ENCODE peak calls at places on chromosomes 11 and 22, in four cellular contexts. One of them, this sample, is unnamed.

GRCh38 chr11:134576721-134577171 is 164.7 kb upstream of the B3GAT1 start:
- DNase-seq in WTC11: no peak
- DNase-seq in GM12878: no peak
- DNase-seq in K562: no peak
- DNase-seq in this sample: no peak

GRCh38 chr22:47165338-47165931 is 403.0 kb downstream of the TBC1D22A start:
- DNase-seq in WTC11: peak; percentile 8
- DNase-seq in GM12878: no peak
- DNase-seq in K562: no peak
- DNase-seq in this sample: no peak

GRCh38 chr22:43006753-43007152 is 8.2 kb downstream of the PACSIN2 start:
- DNase-seq in WTC11: no peak
- DNase-seq in GM12878: no peak
- DNase-seq in K562: no peak
- DNase-seq in this sample: no peak

GRCh38 chr22:30948930-30949342 is 19.6 kb downstream of the MORC2 start:
- DNase-seq in WTC11: no peak
- DNase-seq in GM12878: no peak
- DNase-seq in K562: no peak
- DNase-seq in this sample: no peak

GRCh38 chr22:22210375-22210774 is 34.2 kb upstream of the VPREB1 start:
- DNase-seq in WTC11: no peak
- DNase-seq in GM12878: no peak
- DNase-seq in K562: no peak
- DNase-seq in this sample: no peak

GRCh38 chr11:74206746-74207145 is 35.7 kb downstream of the PPME1 start:
- DNase-seq in WTC11: no peak
- DNase-seq in GM12878: no peak
- DNase-seq in K562: no peak
- DNase-seq in this sample: no peak

GRCh38 chr22:22091400-22091878 is 108.9 kb upstream of the TOP3B start:
- DNase-seq in WTC11: no peak
- DNase-seq in GM12878: no peak
- DNase-seq in K562: no peak
- DNase-seq in this sample: no peak

GRCh38 chr11:111586305-111586915 is 15.8 kb upstream of the SIK2 start:
- DNase-seq in WTC11: no peak
- DNase-seq in GM12878: no peak
- DNase-seq in K562: peak; percentile 25
- DNase-seq in this sample: peak; percentile 51

GRCh38 chr11:46669606-46670243 is 30.7 kb downstream of the ARHGAP1 start:
- DNase-seq in WTC11: no peak
- DNase-seq in GM12878: no peak
- DNase-seq in K562: no peak
- DNase-seq in this sample: peak; percentile 23

GRCh38 chr22:26027341-26027740 is 141.9 kb upstream of the SEZ6L start:
- DNase-seq in WTC11: no peak
- DNase-seq in GM12878: no peak
- DNase-seq in K562: no peak
- DNase-seq in this sample: no peak

GRCh38 chr11:94674005-94674491 is 94.1 kb upstream of the AMOTL1 start:
- DNase-seq in WTC11: no peak
- DNase-seq in GM12878: no peak
- DNase-seq in K562: no peak
- DNase-seq in this sample: no peak

GRCh38 chr11:11513438-11513837 is 108.4 kb downstream of the GALNT18 start:
- DNase-seq in WTC11: no peak
- DNase-seq in GM12878: no peak
- DNase-seq in K562: no peak
- DNase-seq in this sample: no peak
- TF ChIP-seq TCF7 in WTC11: no peak
- TF ChIP-seq TCF7 in GM12878: no peak
- TF ChIP-seq TCF7 in K562: no peak
- TF ChIP-seq TCF7 in this sample: no peak

DNA sequence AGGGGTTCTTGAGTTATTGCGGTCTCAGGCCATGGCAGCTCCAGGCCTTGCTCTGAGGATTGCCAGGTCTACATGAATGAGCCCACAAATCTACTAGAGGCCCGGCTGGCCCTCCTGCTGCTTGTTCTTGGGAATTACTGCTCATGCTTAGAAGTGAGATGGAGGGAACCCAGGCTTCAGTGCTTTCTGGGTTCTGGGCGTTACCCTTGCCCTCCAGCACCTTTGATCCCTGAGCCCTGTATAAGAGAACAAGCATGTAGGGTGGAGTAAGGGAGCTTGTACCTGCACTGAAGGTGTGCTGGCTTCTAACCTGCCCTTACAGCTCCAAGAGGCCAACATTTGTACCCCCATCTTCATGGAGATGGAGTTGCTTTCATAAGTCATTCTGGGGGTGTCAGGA is 4.0 kb downstream of the NAA40 start:
- DNase-seq in WTC11: no peak
- DNase-seq in GM12878: no peak
- DNase-seq in K562: no peak
- DNase-seq in this sample: no peak
- TF ChIP-seq MAX in WTC11: no peak
- TF ChIP-seq MAX in GM12878: no peak
- TF ChIP-seq MAX in K562: no peak
- TF ChIP-seq MAX in this sample: no peak

DNA sequence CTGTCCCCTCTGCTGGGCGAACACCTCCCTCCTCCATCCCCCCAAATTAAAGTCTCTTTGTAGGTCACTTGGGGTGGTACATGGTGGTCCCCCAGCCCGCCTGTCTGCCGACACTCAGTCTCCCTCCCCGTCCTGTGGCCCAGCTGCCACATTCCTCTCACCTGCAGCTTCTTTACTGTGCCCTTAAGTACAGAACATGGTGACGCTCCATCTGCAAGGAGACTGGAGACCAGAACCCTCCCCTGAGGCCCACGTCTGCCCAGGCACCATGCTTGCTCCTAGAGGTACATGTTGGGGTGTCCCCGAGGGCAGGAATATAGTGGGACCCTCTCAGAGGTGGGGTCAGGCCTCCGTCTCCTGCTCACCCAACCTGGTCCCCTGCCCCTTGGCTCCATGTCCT is 5.6 kb upstream of the EHD1 start:
- DNase-seq in WTC11: no peak
- DNase-seq in GM12878: no peak
- DNase-seq in K562: no peak
- DNase-seq in this sample: no peak
- TF ChIP-seq TCF7 in WTC11: no peak
- TF ChIP-seq TCF7 in GM12878: no peak
- TF ChIP-seq TCF7 in K562: no peak
- TF ChIP-seq TCF7 in this sample: no peak

DNA sequence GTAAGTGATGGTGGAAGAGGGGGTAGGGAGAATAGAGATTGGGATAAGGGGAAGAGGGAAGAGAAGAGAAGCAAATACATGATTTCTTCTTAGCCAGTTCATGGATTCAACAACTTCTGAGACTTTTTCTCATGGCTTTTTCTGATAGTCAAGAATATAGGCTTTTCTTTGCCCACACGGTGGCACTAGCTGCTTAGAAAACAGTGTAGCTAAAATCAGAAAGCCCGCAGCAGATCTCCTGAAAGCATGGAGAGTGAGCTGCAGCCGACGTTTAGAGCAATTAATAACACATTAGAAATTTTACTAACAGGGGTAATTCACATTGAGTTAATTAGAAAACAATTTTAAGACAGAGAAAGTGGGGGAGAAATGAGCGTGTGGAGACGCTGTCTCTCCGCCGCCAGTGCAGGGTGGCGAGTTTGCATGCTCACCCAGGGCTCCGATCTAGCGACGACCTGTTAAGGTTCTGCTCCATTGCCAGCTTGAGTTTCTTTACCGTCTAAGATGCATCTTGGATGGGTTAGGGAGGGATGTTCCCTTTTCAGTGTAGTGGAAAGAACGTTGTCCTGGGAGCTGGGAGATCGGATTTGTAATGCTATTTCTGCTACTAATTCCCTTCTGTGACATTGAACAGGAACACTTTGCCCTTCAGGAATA is 3.3 kb upstream of the RAG1 start:
- DNase-seq in WTC11: no peak
- DNase-seq in GM12878: peak; percentile 20
- DNase-seq in K562: peak; percentile 23
- DNase-seq in this sample: peak; percentile 54
- TF ChIP-seq MAX in WTC11: no peak
- TF ChIP-seq MAX in GM12878: no peak
- TF ChIP-seq MAX in K562: no peak
- TF ChIP-seq MAX in this sample: no peak

GRCh38 chr11:69569306-69570200 is 71.4 kb upstream of the CCND1 start:
- DNase-seq in WTC11: no peak
- DNase-seq in GM12878: no peak
- DNase-seq in K562: no peak
- DNase-seq in this sample: no peak
- TF ChIP-seq TCF7 in WTC11: no peak
- TF ChIP-seq TCF7 in GM12878: no peak
- TF ChIP-seq TCF7 in K562: no peak
- TF ChIP-seq TCF7 in this sample: no peak

GRCh38 chr11:10441652-10442503 is 13.2 kb upstream of the AMPD3 start:
- DNase-seq in WTC11: no peak
- DNase-seq in GM12878: peak; percentile 82
- DNase-seq in K562: no peak
- DNase-seq in this sample: no peak
- TF ChIP-seq MAX in WTC11: no peak
- TF ChIP-seq MAX in GM12878: no peak
- TF ChIP-seq MAX in K562: no peak
- TF ChIP-seq MAX in this sample: no peak

GRCh38 chr22:38415046-38415445 is 40.0 kb downstream of the KCNJ4 start:
- DNase-seq in WTC11: peak; percentile 18
- DNase-seq in GM12878: no peak
- DNase-seq in K562: no peak
- DNase-seq in this sample: no peak
- TF ChIP-seq TCF7 in WTC11: no peak
- TF ChIP-seq TCF7 in GM12878: no peak
- TF ChIP-seq TCF7 in K562: no peak
- TF ChIP-seq TCF7 in this sample: no peak

GRCh38 chr22:41780714-41781507 is 19.6 kb upstream of the CCDC134 start:
- DNase-seq in WTC11: no peak
- DNase-seq in GM12878: peak; percentile 90
- DNase-seq in K562: peak; percentile 36
- DNase-seq in this sample: peak; percentile 56
- TF ChIP-seq MAX in WTC11: no peak
- TF ChIP-seq MAX in GM12878: peak; percentile 49
- TF ChIP-seq MAX in K562: no peak
- TF ChIP-seq MAX in this sample: no peak

DNA sequence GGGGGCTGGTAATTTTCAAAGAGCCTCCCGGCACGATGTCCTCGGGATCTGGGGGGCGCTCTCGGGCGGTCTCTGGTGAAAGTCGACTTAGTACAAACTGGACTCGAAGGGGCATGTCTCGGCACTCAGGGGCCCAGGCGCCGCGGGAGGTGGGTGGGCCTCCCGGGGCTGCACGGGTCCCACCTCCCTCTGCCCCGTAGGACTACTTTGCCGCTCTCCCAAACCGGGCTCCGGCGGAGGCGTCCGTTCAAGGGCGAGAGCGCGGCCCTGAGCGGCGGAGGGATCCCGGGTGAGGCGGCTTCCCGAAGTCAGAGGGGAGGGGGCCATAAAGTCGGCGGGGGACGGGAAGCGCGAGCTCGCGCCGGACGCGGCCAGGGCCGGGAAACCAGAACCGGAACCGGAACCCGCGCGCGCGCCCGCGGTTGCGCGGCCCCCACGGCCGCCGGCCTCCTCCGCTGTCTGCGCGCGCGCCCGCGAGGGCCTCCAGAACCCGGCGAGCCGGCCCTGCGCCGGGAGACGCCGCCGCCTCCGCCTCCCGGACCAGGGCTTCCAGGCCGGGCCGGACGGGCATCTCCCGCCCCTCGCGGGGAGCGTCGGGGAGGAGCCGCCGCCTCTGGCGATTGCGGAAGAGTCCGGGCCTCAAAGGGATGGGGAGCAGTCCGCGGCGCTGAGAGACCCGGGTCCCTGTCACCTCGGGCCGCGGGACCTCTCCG is at the start of gene ARHGEF12:
- DNase-seq in WTC11: peak; percentile 95
- DNase-seq in GM12878: peak; percentile 33
- DNase-seq in K562: peak; percentile 93
- DNase-seq in this sample: peak; percentile 88
- TF ChIP-seq TCF7 in WTC11: no peak
- TF ChIP-seq TCF7 in GM12878: no peak
- TF ChIP-seq TCF7 in K562: no peak
- TF ChIP-seq TCF7 in this sample: no peak

GRCh38 chr11:64606796-64607380 is 15.9 kb downstream of the SLC22A12 start:
- DNase-seq in WTC11: no peak
- DNase-seq in GM12878: no peak
- DNase-seq in K562: no peak
- DNase-seq in this sample: no peak

GRCh38 chr11:64605656-64606585 is 14.9 kb downstream of the SLC22A12 start:
- DNase-seq in WTC11: no peak
- DNase-seq in GM12878: no peak
- DNase-seq in K562: no peak
- DNase-seq in this sample: no peak

GRCh38 chr11:64608636-64609035 is 17.6 kb downstream of the SLC22A12 start:
- DNase-seq in WTC11: no peak
- DNase-seq in GM12878: no peak
- DNase-seq in K562: no peak
- DNase-seq in this sample: peak; percentile 70

GRCh38 chr11:64608260-64608538 is 17.2 kb downstream of the SLC22A12 start:
- DNase-seq in WTC11: no peak
- DNase-seq in GM12878: no peak
- DNase-seq in K562: no peak
- DNase-seq in this sample: no peak

DNA sequence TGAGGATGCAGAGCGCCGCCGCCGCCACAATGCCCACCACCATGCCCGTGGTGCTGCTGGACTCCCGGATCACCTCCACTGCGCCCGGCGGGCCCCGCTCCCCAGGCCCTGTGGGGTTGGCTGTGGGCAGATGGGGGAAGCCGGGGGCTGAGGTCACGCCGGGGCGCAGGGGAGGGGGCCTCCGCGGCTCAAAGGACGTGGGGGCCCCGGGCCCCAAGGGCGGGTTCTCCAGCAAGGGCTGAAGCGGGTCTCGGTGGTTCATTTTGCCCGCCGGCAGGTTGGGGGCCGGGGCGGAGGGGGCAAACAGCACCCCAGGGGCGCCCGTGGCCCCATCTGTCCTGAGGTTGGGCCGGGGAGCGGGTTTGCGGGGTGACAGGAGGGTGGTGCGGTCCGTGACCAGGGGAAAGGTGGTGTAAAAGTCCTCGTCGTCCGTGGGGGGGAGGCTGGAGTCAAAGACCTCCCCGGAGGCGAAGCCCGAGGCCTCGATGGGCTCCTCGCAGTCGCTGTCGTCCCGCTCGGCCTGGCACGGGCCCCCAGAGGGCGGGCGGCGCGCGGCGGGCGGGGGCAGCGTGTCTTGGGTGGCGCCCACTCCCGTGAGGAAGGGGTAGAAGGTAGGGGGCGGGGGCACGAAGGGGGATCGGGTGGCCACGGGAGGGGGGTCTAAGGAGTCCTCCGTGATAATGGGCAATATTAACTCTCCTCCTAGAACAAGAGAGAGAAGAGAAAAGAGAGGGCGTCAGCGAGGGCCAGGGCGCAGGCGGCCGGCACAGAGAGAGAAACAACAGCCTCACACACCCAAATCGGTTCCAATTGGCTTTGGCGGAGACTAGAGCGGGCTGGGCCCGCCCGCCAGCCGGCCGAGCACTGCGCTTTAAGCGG is 16.6 kb downstream of the SLC22A12 start:
- DNase-seq in WTC11: no peak
- DNase-seq in GM12878: no peak
- DNase-seq in K562: no peak
- DNase-seq in this sample: no peak
- TF ChIP-seq MAX in WTC11: no peak
- TF ChIP-seq MAX in GM12878: no peak
- TF ChIP-seq MAX in K562: no peak
- TF ChIP-seq MAX in this sample: no peak

This sample was measured in HepG2.